ENCODE peak calls at places on chromosome 1, in ten cellular contexts. One of them, this sample, is unnamed.

GRCh38 chr1:182259229-182259872 is 132.2 kb downstream of the GLUL start:
- DNase-seq in esophagus muscularis mucosa: peak
- DNase-seq in HL-60: peak
- DNase-seq in thoracic aorta: no peak
- DNase-seq in endodermal cell: no peak
- DNase-seq in AG10803: peak
- DNase-seq in ovary: peak
- DNase-seq in adrenal gland: peak
- DNase-seq in fibroblast of pulmonary artery: peak
- DNase-seq in MM.1S: peak
- DNase-seq in this sample: peak

GRCh38 chr1:8342325-8342724 is 24.4 kb downstream of the SLC45A1 start:
- DNase-seq in AG10803: peak
- DNase-seq in esophagus muscularis mucosa: no peak
- DNase-seq in MM.1S: no peak
- DNase-seq in endodermal cell: no peak
- DNase-seq in thoracic aorta: no peak
- DNase-seq in adrenal gland: no peak
- DNase-seq in ovary: peak
- DNase-seq in fibroblast of pulmonary artery: no peak
- DNase-seq in HL-60: no peak
- DNase-seq in this sample: no peak

GRCh38 chr1:175933801-175934200 is 190.4 kb upstream of the TNR start:
- DNase-seq in HL-60: no peak
- DNase-seq in AG10803: peak
- DNase-seq in MM.1S: no peak
- DNase-seq in esophagus muscularis mucosa: no peak
- DNase-seq in fibroblast of pulmonary artery: peak
- DNase-seq in endodermal cell: peak
- DNase-seq in ovary: no peak
- DNase-seq in adrenal gland: no peak
- DNase-seq in thoracic aorta: no peak
- DNase-seq in this sample: no peak

GRCh38 chr1:41870076-41870562 is 48.6 kb downstream of the HIVEP3 start:
- DNase-seq in thoracic aorta: no peak
- DNase-seq in MM.1S: no peak
- DNase-seq in ovary: no peak
- DNase-seq in AG10803: no peak
- DNase-seq in HL-60: no peak
- DNase-seq in esophagus muscularis mucosa: no peak
- DNase-seq in adrenal gland: no peak
- DNase-seq in endodermal cell: no peak
- DNase-seq in fibroblast of pulmonary artery: no peak
- DNase-seq in this sample: peak

GRCh38 chr1:87045757-87046422 is 131.5 kb downstream of the HS2ST1 start:
- DNase-seq in thoracic aorta: no peak
- DNase-seq in fibroblast of pulmonary artery: no peak
- DNase-seq in ovary: no peak
- DNase-seq in HL-60: no peak
- DNase-seq in MM.1S: no peak
- DNase-seq in adrenal gland: no peak
- DNase-seq in AG10803: no peak
- DNase-seq in endodermal cell: no peak
- DNase-seq in esophagus muscularis mucosa: no peak
- DNase-seq in this sample: peak

GRCh38 chr1:186828612-186829542 is at the start of gene PLA2G4A:
- DNase-seq in endodermal cell: peak
- DNase-seq in AG10803: peak
- DNase-seq in HL-60: peak
- DNase-seq in thoracic aorta: no peak
- DNase-seq in ovary: peak
- DNase-seq in adrenal gland: peak
- DNase-seq in fibroblast of pulmonary artery: peak
- DNase-seq in esophagus muscularis mucosa: no peak
- DNase-seq in MM.1S: peak
- DNase-seq in this sample: peak

GRCh38 chr1:110605901-110606783 is at the start of gene KCNA2:
- DNase-seq in adrenal gland: no peak
- DNase-seq in endodermal cell: peak
- DNase-seq in AG10803: no peak
- DNase-seq in HL-60: no peak
- DNase-seq in esophagus muscularis mucosa: no peak
- DNase-seq in fibroblast of pulmonary artery: no peak
- DNase-seq in thoracic aorta: no peak
- DNase-seq in ovary: no peak
- DNase-seq in MM.1S: no peak
- DNase-seq in this sample: no peak

GRCh38 chr1:189429610-189430009 is 1048.1 kb downstream of the BRINP3 start:
- DNase-seq in esophagus muscularis mucosa: no peak
- DNase-seq in ovary: no peak
- DNase-seq in AG10803: no peak
- DNase-seq in thoracic aorta: no peak
- DNase-seq in HL-60: peak
- DNase-seq in fibroblast of pulmonary artery: peak
- DNase-seq in MM.1S: peak
- DNase-seq in endodermal cell: peak
- DNase-seq in adrenal gland: no peak
- DNase-seq in this sample: peak

DNA sequence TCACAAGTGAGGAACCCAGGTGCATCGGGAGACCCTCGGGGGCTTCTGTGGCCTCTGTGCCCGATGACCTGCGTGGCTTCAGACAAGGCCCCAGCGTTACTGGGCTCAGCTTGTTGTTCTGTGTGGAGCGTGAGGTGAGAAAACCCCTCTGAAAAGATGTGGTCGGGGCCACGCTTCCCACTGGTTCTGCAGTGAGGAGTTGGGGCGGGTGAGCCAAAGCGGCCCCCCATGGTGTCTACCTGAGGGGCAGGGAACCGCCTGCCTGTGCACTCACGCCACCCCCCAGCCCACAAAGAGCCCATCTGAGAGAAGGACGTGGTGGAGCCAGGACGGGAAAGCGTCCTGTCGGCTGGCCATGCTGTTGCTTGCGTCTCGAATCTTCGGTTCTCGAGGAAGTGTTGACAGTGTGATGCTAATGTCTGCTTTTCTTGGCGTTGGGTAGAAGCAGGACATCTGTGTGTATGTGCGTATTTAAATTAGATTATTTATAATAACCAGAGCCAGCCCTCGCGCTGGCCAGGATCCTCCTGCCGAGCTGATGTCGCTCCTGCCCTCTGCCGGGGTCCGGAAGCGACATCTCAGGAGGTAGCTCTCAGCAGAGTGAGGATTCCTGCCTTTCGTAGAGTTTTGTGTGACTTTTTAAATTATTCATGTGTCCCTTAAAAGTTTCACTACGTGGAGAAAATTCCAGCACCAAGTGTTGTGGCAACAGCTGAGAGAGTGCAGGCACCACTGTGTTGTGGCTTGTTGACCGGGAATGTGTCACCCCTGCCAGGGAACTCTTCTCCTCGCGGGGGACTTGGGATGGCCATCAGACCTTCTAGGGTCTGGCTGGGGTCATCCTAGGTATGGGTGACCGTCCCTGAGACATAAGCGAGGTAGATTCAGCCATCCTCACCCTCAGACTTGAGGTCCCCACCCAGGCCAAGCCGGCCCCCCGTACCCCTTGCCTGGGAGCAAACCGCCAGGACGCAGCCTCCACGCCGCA is 15.3 kb downstream of the TMEM201 start:
- DNase-seq in AG10803: no peak
- DNase-seq in MM.1S: no peak
- DNase-seq in HL-60: no peak
- DNase-seq in thoracic aorta: no peak
- DNase-seq in fibroblast of pulmonary artery: no peak
- DNase-seq in esophagus muscularis mucosa: no peak
- DNase-seq in ovary: no peak
- DNase-seq in adrenal gland: no peak
- DNase-seq in endodermal cell: no peak
- DNase-seq in this sample: no peak
- TF ChIP-seq CTCF in AG10803: no peak
- TF ChIP-seq CTCF in MM.1S: no peak
- TF ChIP-seq CTCF in HL-60: no peak
- TF ChIP-seq CTCF in thoracic aorta: no peak
- TF ChIP-seq CTCF in fibroblast of pulmonary artery: no peak
- TF ChIP-seq CTCF in esophagus muscularis mucosa: no peak
- TF ChIP-seq CTCF in ovary: no peak
- TF ChIP-seq CTCF in adrenal gland: no peak
- TF ChIP-seq CTCF in endodermal cell: no peak
- TF ChIP-seq CTCF in this sample: no peak

GRCh38 chr1:16151985-16152384 is 3.9 kb downstream of the EPHA2 start:
- DNase-seq in endodermal cell: no peak
- DNase-seq in fibroblast of pulmonary artery: no peak
- DNase-seq in MM.1S: no peak
- DNase-seq in ovary: no peak
- DNase-seq in adrenal gland: no peak
- DNase-seq in thoracic aorta: no peak
- DNase-seq in AG10803: no peak
- DNase-seq in esophagus muscularis mucosa: no peak
- DNase-seq in HL-60: no peak
- DNase-seq in this sample: no peak

GRCh38 chr1:16151200-16151708 is 4.6 kb downstream of the EPHA2 start:
- DNase-seq in HL-60: no peak
- DNase-seq in ovary: no peak
- DNase-seq in fibroblast of pulmonary artery: no peak
- DNase-seq in endodermal cell: peak
- DNase-seq in adrenal gland: no peak
- DNase-seq in AG10803: peak
- DNase-seq in MM.1S: no peak
- DNase-seq in esophagus muscularis mucosa: no peak
- DNase-seq in thoracic aorta: no peak
- DNase-seq in this sample: no peak

GRCh38 chr1:16153999-16154673 is 1.7 kb downstream of the EPHA2 start:
- DNase-seq in HL-60: no peak
- DNase-seq in MM.1S: no peak
- DNase-seq in adrenal gland: no peak
- DNase-seq in fibroblast of pulmonary artery: no peak
- DNase-seq in AG10803: no peak
- DNase-seq in thoracic aorta: no peak
- DNase-seq in endodermal cell: peak
- DNase-seq in esophagus muscularis mucosa: no peak
- DNase-seq in ovary: no peak
- DNase-seq in this sample: no peak

GRCh38 chr1:16152521-16153087 is 3.3 kb downstream of the EPHA2 start:
- DNase-seq in adrenal gland: peak
- DNase-seq in fibroblast of pulmonary artery: no peak
- DNase-seq in HL-60: no peak
- DNase-seq in endodermal cell: peak
- DNase-seq in esophagus muscularis mucosa: no peak
- DNase-seq in MM.1S: no peak
- DNase-seq in thoracic aorta: no peak
- DNase-seq in AG10803: peak
- DNase-seq in ovary: no peak
- DNase-seq in this sample: no peak

DNA sequence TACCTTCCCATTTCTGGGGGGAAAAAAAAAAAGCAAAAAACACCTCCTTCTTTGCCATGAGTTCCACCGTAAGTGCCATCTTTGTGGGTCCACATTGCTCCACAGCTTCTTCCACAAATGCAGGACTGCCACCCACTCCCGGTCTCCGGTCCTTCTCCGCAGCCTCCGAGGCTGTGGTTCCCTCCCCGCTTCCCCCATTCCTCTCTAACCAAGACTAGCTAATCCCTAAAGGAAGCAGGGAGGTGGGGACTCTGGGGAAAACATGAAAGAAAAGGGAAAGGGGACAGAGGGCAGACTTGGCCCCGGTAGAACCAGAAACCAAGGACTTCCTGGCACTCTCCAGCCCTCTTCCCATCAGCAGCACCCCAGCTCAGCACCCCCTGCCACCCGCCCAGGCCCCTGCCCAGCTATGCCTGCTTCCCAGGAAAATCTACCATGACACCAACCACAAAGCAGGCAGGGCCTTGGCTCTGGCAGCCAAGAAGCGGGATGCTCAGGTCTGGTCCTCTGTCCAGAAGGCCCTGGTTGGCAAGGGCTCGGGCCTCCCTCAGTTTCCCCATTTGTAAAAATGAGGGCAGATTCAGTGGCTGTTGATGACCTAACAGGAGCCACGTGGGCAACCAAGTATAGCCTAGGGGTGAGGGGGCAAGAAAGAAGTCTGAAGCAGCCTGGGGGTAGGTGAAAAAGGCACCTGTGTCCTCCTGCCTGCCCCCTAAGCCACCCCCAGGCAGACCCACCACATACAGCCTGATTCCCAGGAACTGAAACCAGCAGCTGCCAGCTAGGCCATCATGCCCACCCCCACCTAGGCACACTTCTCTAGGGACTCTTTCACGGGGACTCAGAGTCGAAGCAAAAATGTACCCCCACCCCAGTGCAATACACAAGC is 2.5 kb downstream of the EPHA2 start:
- DNase-seq in HL-60: no peak
- DNase-seq in adrenal gland: no peak
- DNase-seq in thoracic aorta: no peak
- DNase-seq in AG10803: no peak
- DNase-seq in esophagus muscularis mucosa: no peak
- DNase-seq in endodermal cell: no peak
- DNase-seq in ovary: no peak
- DNase-seq in fibroblast of pulmonary artery: no peak
- DNase-seq in MM.1S: no peak
- DNase-seq in this sample: no peak
- H3K4me3 ChIP-seq in HL-60: no peak
- H3K4me3 ChIP-seq in adrenal gland: peak
- H3K4me3 ChIP-seq in thoracic aorta: peak
- H3K4me3 ChIP-seq in AG10803: peak
- H3K4me3 ChIP-seq in esophagus muscularis mucosa: peak
- H3K4me3 ChIP-seq in endodermal cell: peak
- H3K4me3 ChIP-seq in ovary: peak
- H3K4me3 ChIP-seq in fibroblast of pulmonary artery: peak
- H3K4me3 ChIP-seq in MM.1S: no peak
- H3K4me3 ChIP-seq in this sample: no peak

DNA sequence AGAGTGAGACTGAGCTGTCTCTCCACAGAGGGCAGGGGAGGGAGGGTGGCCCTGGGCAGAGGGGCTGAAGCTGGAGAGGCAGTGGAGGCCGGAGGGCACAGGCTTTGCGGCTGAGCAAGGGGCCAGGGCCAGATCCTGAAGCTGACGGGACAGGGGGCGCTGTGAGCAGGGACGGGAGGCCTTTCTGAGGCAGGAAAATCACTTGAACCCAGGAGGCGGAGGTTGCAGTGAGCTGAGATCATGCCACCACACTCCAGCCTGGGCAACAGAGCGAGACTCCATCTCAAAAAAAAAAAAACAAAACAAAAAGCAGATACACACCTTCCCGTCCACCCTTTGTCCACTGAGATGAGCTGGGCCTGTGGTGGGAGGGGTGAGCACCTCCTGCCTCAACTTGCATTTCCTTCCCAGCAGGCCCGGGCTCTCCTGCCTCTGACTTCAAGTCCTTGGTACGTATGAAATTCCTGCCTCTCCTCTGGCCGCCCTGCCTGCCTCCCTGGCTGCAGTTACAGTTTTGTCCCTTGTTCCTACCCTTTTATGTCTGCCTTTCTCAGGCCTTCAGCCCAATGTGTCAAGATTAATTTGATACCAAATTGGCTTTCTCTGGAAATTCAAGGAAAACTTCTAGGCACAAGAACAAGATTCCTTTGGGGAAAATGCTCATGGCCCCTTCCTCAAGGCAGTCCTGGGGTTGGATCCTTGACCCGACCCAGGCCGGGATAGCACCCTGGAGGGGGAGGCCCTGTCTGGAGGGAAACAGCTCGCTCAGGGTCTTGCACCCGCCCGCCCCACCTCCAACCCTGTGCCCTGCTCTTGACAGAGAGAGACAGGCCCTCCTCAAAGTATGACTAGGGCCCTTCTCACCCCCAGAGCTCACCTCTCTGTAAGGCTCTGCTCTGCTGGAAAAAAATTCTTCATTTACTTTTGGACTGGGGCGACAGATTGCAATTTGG is 11.2 kb upstream of the ADAMTSL4 start:
- DNase-seq in esophagus muscularis mucosa: peak
- DNase-seq in ovary: no peak
- DNase-seq in thoracic aorta: no peak
- DNase-seq in fibroblast of pulmonary artery: peak
- DNase-seq in HL-60: no peak
- DNase-seq in adrenal gland: no peak
- DNase-seq in AG10803: peak
- DNase-seq in MM.1S: no peak
- DNase-seq in endodermal cell: peak
- DNase-seq in this sample: no peak
- TF ChIP-seq CTCF in esophagus muscularis mucosa: no peak
- TF ChIP-seq CTCF in ovary: no peak
- TF ChIP-seq CTCF in thoracic aorta: no peak
- TF ChIP-seq CTCF in fibroblast of pulmonary artery: peak
- TF ChIP-seq CTCF in HL-60: no peak
- TF ChIP-seq CTCF in adrenal gland: no peak
- TF ChIP-seq CTCF in AG10803: peak
- TF ChIP-seq CTCF in MM.1S: no peak
- TF ChIP-seq CTCF in endodermal cell: peak
- TF ChIP-seq CTCF in this sample: no peak

GRCh38 chr1:200027264-200027823 is at the start of gene NR5A2:
- DNase-seq in MM.1S: no peak
- DNase-seq in AG10803: no peak
- DNase-seq in endodermal cell: no peak
- DNase-seq in thoracic aorta: no peak
- DNase-seq in fibroblast of pulmonary artery: no peak
- DNase-seq in esophagus muscularis mucosa: no peak
- DNase-seq in adrenal gland: no peak
- DNase-seq in ovary: no peak
- DNase-seq in HL-60: no peak
- DNase-seq in this sample: no peak
- H3K4me3 ChIP-seq in MM.1S: peak
- H3K4me3 ChIP-seq in AG10803: no peak
- H3K4me3 ChIP-seq in endodermal cell: peak
- H3K4me3 ChIP-seq in thoracic aorta: no peak
- H3K4me3 ChIP-seq in fibroblast of pulmonary artery: peak
- H3K4me3 ChIP-seq in esophagus muscularis mucosa: no peak
- H3K4me3 ChIP-seq in adrenal gland: no peak
- H3K4me3 ChIP-seq in ovary: no peak
- H3K4me3 ChIP-seq in HL-60: no peak
- H3K4me3 ChIP-seq in this sample: no peak

This sample was measured in GM12865.